ENCODE peak calls at places on chromosomes 13 and 19, in six cellular contexts. D, J, C, B, P and E are unnamed samples.

GRCh38 chr19:38942471-38943181 is 11.9 kb downstream of the MRPS12 start:
- DNase-seq in D (no peak), J (no peak), C (no peak), B (no peak), P (no peak), E (no peak)

GRCh38 chr13:35722438-35723060 is 246.1 kb upstream of the MAB21L1 start:
- DNase-seq in D (no peak), J (no peak), C (no peak), B (peak), P (no peak), E (no peak)

GRCh38 chr19:58398545-58398944 is 3.1 kb downstream of the RNF225 start:
- DNase-seq in D (no peak), J (no peak), C (no peak), B (no peak), P (no peak), E (no peak)

GRCh38 chr13:95920485-95920884 is 132.7 kb downstream of the UGGT2 start:
- DNase-seq in D (no peak), J (no peak), C (no peak), B (no peak), P (no peak), E (no peak)

GRCh38 chr13:23288564-23288963 is 107.8 kb downstream of the SGCG start:
- DNase-seq in D (no peak), J (peak), C (no peak), B (no peak), P (no peak), E (no peak)

GRCh38 chr19:30227661-30228112 is 144.5 kb upstream of the ZNF536 start:
- DNase-seq in D (peak), J (peak), C (peak), B (peak), P (peak), E (peak)

GRCh38 chr19:46115396-46116109 is 8.9 kb downstream of the IGFL3 start:
- DNase-seq in D (peak), J (peak), C (no peak), B (no peak), P (no peak), E (peak)

GRCh38 chr19:35719402-35720162 is 1.8 kb downstream of the KMT2B start:
- DNase-seq in D (no peak), J (no peak), C (no peak), B (no peak), P (no peak), E (no peak)

GRCh38 chr13:53150568-53150967 is 122.0 kb downstream of the OLFM4 start:
- DNase-seq in D (no peak), J (no peak), C (no peak), B (no peak), P (no peak), E (no peak)

GRCh38 chr19:38774181-38774950 is 1.0 kb upstream of the LGALS7 start:
- DNase-seq in D (no peak), J (no peak), C (no peak), B (no peak), P (no peak), E (no peak)

GRCh38 chr13:102872131-102872530 is 26.3 kb downstream of the ERCC5 start:
- DNase-seq in D (no peak), J (no peak), C (no peak), B (no peak), P (no peak), E (no peak)

GRCh38 chr13:98930014-98930625 is 47.7 kb downstream of the DOCK9 start:
- DNase-seq in D (peak), J (no peak), C (peak), B (no peak), P (no peak), E (no peak)

GRCh38 chr19:2477732-2478191 is 1.8 kb downstream of the GADD45B start:
- DNase-seq in D (no peak), J (no peak), C (no peak), B (peak), P (no peak), E (peak)

GRCh38 chr13:49810825-49811526 is 18.5 kb upstream of the KPNA3 start:
- DNase-seq in D (no peak), J (peak), C (no peak), B (no peak), P (no peak), E (no peak)

GRCh38 chr13:46668906-46669525 is 116.0 kb downstream of the LRCH1 start:
- DNase-seq in D (no peak), J (no peak), C (no peak), B (no peak), P (no peak), E (no peak)

GRCh38 chr19:19410553-19411550 is 5.4 kb downstream of the GATAD2A start:
- DNase-seq in D (no peak), J (peak), C (no peak), B (no peak), P (no peak), E (peak)

GRCh38 chr13:109700176-109700575 is 86.2 kb downstream of the IRS2 start:
- DNase-seq in D (no peak), J (peak), C (no peak), B (peak), P (no peak), E (no peak)

GRCh38 chr19:5321851-5322681 is 18.5 kb downstream of the PTPRS start:
- DNase-seq in D (peak), J (no peak), C (peak), B (peak), P (no peak), E (peak)

GRCh38 chr13:43273362-43273761 is 250.0 kb downstream of the DNAJC15 start:
- DNase-seq in D (no peak), J (no peak), C (no peak), B (no peak), P (no peak), E (no peak)